ENCODE peak calls at places on chromosome 18, in nine cellular contexts. C, B, J, R, A, N, W, E and L are unnamed samples.

GRCh38 chr18:23238651-23239349 is 103.5 kb downstream of the CABLES1 start:
- DNase-seq in C (no peak), N (no peak), E (no peak), J (peak), R (no peak), B (peak), W (no peak), A (no peak), L (no peak)

GRCh38 chr18:52570975-52571374 is 231.0 kb downstream of the DCC start:
- DNase-seq in A (no peak), B (peak), N (no peak), C (no peak), J (no peak), W (no peak), E (no peak), R (peak), L (no peak)

GRCh38 chr18:58766164-58766563 is 94.9 kb downstream of the MALT1 start:
- DNase-seq in C (no peak), E (no peak), R (no peak), W (no peak), B (no peak), A (no peak), N (no peak), J (no peak), L (no peak)

GRCh38 chr18:58400337-58400885 is 228.5 kb downstream of the ALPK2 start:
- DNase-seq in C (no peak), W (no peak), R (no peak), A (no peak), J (peak), E (no peak), B (no peak), N (no peak), L (no peak)

GRCh38 chr18:77061291-77061945 is 71.2 kb downstream of the MBP start:
- DNase-seq in R (no peak), A (no peak), J (no peak), W (no peak), N (no peak), E (no peak), B (peak), C (no peak), L (no peak)

GRCh38 chr18:31630549-31630948 is 38.9 kb downstream of the TTR start:
- DNase-seq in J (no peak), R (no peak), A (no peak), B (no peak), W (no peak), N (no peak), E (no peak), C (no peak), L (no peak)

GRCh38 chr18:53266850-53267249 is 926.9 kb downstream of the DCC start:
- DNase-seq in J (no peak), A (no peak), C (no peak), W (no peak), B (no peak), R (no peak), E (no peak), N (no peak), L (no peak)

GRCh38 chr18:31252522-31252921 is 65.4 kb upstream of the DSG1 start:
- DNase-seq in R (no peak), J (no peak), B (no peak), A (no peak), N (no peak), C (no peak), E (no peak), W (no peak), L (no peak)

GRCh38 chr18:57748770-57749603 is 54.1 kb downstream of the ATP8B1 start:
- DNase-seq in J (peak), W (no peak), B (peak), R (peak), A (no peak), N (no peak), C (no peak), E (no peak), L (no peak)

GRCh38 chr18:57925706-57926105 is 118.3 kb upstream of the NEDD4L start:
- DNase-seq in E (no peak), N (no peak), R (peak), A (no peak), W (no peak), C (no peak), B (peak), J (peak), L (peak)

GRCh38 chr18:8571399-8571798 is 37.8 kb upstream of the RAB12 start:
- DNase-seq in A (no peak), J (no peak), N (no peak), E (no peak), R (no peak), C (no peak), B (no peak), W (no peak), L (no peak)

GRCh38 chr18:44051088-44051487 is 629.6 kb upstream of the SETBP1 start:
- DNase-seq in E (no peak), R (no peak), C (no peak), W (peak), N (no peak), J (no peak), B (no peak), A (no peak), L (no peak)

DNA sequence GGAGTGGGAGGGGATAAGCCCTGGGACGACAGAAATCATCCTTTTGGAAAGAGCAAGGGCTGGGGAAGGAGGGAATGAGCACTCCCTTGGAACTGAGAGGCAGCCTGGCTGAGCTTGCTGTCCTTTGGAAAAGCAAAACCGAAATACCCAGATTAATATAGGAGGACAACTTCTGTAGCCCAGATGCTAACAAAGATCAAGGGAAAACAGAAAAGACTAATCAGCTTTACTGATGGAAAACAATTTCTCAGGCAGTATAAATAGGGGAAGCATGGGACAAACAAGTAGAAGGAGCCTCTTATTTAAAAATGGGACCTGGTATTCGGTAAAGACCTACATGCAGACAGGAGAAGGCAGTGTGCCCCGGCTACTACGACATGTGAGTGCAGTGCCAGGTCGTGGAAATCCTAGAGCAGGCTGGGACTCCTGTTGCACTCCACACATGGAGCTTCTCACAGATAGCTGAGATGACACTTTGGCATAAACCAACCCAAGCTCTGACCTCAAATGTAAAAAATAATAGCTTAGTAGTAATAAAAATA is 775 bp upstream of the DSEL start:
- DNase-seq in E (no peak), B (no peak), A (no peak), J (peak), N (no peak), R (no peak), C (no peak), W (no peak), L (no peak)
- H2AFZ ChIP-seq in E (peak), B (peak), A (no peak), J (peak), N (peak), R (peak), C (no peak), W (peak), L (peak)

GRCh38 chr18:10023853-10024638 is 110.2 kb downstream of the VAPA start:
- DNase-seq in R (peak), C (no peak), E (no peak), N (no peak), W (no peak), A (no peak), B (no peak), J (no peak), L (no peak)

GRCh38 chr18:10025756-10026290 is 112.0 kb downstream of the VAPA start:
- DNase-seq in B (peak), E (no peak), W (no peak), R (no peak), A (no peak), J (no peak), N (no peak), C (no peak), L (no peak)

GRCh38 chr18:10027031-10027430 is 113.2 kb downstream of the VAPA start:
- DNase-seq in C (no peak), R (no peak), N (no peak), W (no peak), A (no peak), E (no peak), B (no peak), J (no peak), L (no peak)

GRCh38 chr18:10029711-10030110 is 115.9 kb downstream of the VAPA start:
- DNase-seq in E (no peak), J (no peak), W (no peak), A (no peak), B (no peak), R (no peak), N (no peak), C (no peak), L (no peak)

GRCh38 chr18:10027461-10027860 is 113.6 kb downstream of the VAPA start:
- DNase-seq in W (no peak), B (no peak), A (no peak), C (no peak), E (no peak), N (no peak), R (no peak), J (no peak), L (no peak)
- H3K27ac ChIP-seq in W (no peak), B (no peak), A (no peak), C (no peak), E (no peak), N (no peak), R (no peak), J (no peak), L (no peak)

GRCh38 chr18:46013484-46014189 is 46.5 kb upstream of the EPG5 start:
- DNase-seq in E (no peak), C (no peak), B (no peak), R (no peak), W (no peak), J (peak), A (no peak), N (no peak), L (no peak)

GRCh38 chr18:46009158-46009866 is 42.2 kb upstream of the EPG5 start:
- DNase-seq in N (no peak), E (no peak), W (no peak), C (no peak), A (no peak), J (no peak), B (no peak), R (no peak), L (no peak)

GRCh38 chr18:46010676-46011075 is 43.5 kb upstream of the EPG5 start:
- DNase-seq in N (no peak), R (no peak), E (no peak), C (no peak), A (no peak), B (peak), W (no peak), J (no peak), L (no peak)

GRCh38 chr18:46007165-46007564 is 40.0 kb upstream of the EPG5 start:
- DNase-seq in J (no peak), A (no peak), R (no peak), C (no peak), N (no peak), E (no peak), B (no peak), W (no peak), L (no peak)

GRCh38 chr18:46010050-46010449 is 42.9 kb upstream of the EPG5 start:
- DNase-seq in A (no peak), W (no peak), B (no peak), E (no peak), J (no peak), R (no peak), N (no peak), C (no peak), L (no peak)
- H3K4me3 ChIP-seq in A (no peak), W (no peak), B (no peak), E (no peak), J (no peak), R (no peak), N (no peak), C (no peak), L (no peak)

GRCh38 chr18:3180325-3180724 is 39.4 kb downstream of the MYOM1 start:
- DNase-seq in A (no peak), R (no peak), C (no peak), W (peak), B (peak), J (peak), E (no peak), N (no peak), L (no peak)

GRCh38 chr18:3175195-3175758 is 44.5 kb downstream of the MYOM1 start:
- DNase-seq in A (no peak), C (no peak), B (no peak), J (no peak), R (no peak), N (no peak), E (no peak), W (no peak), L (no peak)

GRCh38 chr18:3183103-3183717 is 36.6 kb downstream of the MYOM1 start:
- DNase-seq in R (no peak), J (no peak), A (no peak), C (no peak), W (no peak), B (no peak), N (no peak), E (no peak), L (no peak)

GRCh38 chr18:3179430-3180089 is 40.2 kb downstream of the MYOM1 start:
- DNase-seq in N (no peak), R (peak), J (no peak), C (no peak), E (no peak), A (peak), W (no peak), B (no peak), L (no peak)

GRCh38 chr18:3177902-3178687 is 41.7 kb downstream of the MYOM1 start:
- DNase-seq in E (no peak), A (no peak), W (no peak), N (no peak), R (no peak), C (no peak), J (no peak), B (peak), L (no peak)
- H2AFZ ChIP-seq in E (no peak), A (no peak), W (no peak), N (no peak), R (no peak), C (no peak), J (no peak), B (peak), L (no peak)

DNA sequence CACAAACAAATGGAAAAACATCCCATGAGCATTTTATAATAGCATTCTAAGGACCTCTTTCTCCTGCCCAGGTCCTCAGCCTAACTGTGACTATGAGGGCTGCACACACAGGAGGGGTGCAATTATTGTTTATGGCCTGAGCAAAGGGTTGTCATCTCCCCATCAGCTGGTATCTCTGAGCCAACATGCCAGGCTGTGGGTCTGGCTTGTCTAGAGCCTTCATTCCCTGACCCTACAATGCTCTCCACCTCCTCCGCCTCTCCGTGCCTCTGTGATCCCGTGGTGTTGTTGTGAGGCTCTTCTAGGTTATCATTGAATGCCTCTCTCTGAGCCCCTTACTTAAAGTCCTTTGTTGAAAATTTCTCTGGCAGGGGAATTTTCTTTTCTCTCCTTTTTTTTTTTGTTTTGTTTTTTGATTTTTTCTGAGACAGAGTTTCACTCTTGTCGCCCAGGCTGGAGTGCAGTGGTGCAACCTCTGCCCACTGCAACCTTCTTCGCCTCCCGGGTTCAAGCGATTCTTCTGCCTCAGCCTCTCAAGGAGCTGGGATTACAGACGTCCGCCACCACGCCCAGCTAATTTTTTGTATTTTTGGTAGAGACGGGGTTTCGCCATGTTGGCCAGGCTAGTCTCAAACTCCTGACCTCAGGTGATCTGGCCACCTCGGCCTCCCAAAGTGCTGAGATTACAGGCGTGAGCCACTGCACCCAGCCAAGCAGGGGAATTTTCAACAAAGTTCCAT is 126.4 kb downstream of the SMAD7 start:
- DNase-seq in J (no peak), A (no peak), B (no peak), E (no peak), W (no peak), R (no peak), N (no peak), C (no peak), L (no peak)
- H3K27ac ChIP-seq in J (peak), A (no peak), B (no peak), E (no peak), W (no peak), R (no peak), N (no peak), C (no peak), L (no peak)